ENCODE peak calls at places on chromosomes 12 and 14, in nine cellular contexts. H is germinal center; A is T-helper 2 cell; I is PC-9; M is neural crest cell; K is mucosa of gallbladder; T is stimulated activated CD8-positive, alpha-beta memory T cell treated with anti-CD3 and anti-CD28 coated beads, Interleukin-12 subunit alpha, Interleukin-12 subunit beta, amount 100 ng/mL, for 1 hour; V is islet precursor cell; C is cardiac fibroblast. Y is an unnamed sample.

GRCh38 chr14:24910408-24910986 is 139.4 kb downstream of the STXBP6 start:
- DNase-seq in H (no peak), A (no peak), I (no peak), M (no peak), K (no peak), T (no peak), V (no peak), C (no peak), Y (no peak)

GRCh38 chr14:105364100-105364708 is 34.1 kb upstream of the TEX22 start:
- DNase-seq in H (peak), A (no peak), I (no peak), M (no peak), K (no peak), T (no peak), V (no peak), C (peak), Y (peak)

GRCh38 chr14:76811561-76811960 is 1.1 kb downstream of the ANGEL1 start:
- DNase-seq in H (no peak), A (no peak), I (no peak), M (no peak), K (no peak), T (no peak), V (no peak), C (peak), Y (peak)

GRCh38 chr14:21069388-21070082 is 569 bp upstream of the ARHGEF40 start:
- DNase-seq in H (no peak), A (no peak), I (no peak), M (peak), K (no peak), T (no peak), V (peak), C (peak), Y (peak)

GRCh38 chr14:37056473-37056872 is 115.9 kb downstream of the SLC25A21 start:
- DNase-seq in H (no peak), A (no peak), I (no peak), M (no peak), K (no peak), T (no peak), V (no peak), C (peak), Y (no peak)

GRCh38 chr14:31712244-31713127 is 151.3 kb downstream of the NUBPL start:
- DNase-seq in H (no peak), A (no peak), I (no peak), M (no peak), K (no peak), T (no peak), V (no peak), C (no peak), Y (no peak)

GRCh38 chr12:12726543-12727093 is 9.4 kb downstream of the CDKN1B start:
- DNase-seq in H (no peak), A (no peak), I (peak), M (no peak), K (no peak), T (no peak), V (no peak), C (peak), Y (peak)

GRCh38 chr14:86357866-86358265 is 827.9 kb downstream of the FLRT2 start:
- DNase-seq in H (no peak), A (no peak), I (no peak), M (no peak), K (no peak), T (no peak), V (no peak), C (no peak), Y (no peak)

GRCh38 chr12:47088021-47088944 is 8.5 kb upstream of the AMIGO2 start:
- DNase-seq in H (no peak), A (no peak), I (no peak), M (no peak), K (no peak), T (no peak), V (peak), C (peak), Y (no peak)

GRCh38 chr12:19869413-19869812 is 430.1 kb downstream of the AEBP2 start:
- DNase-seq in H (no peak), A (no peak), I (no peak), M (no peak), K (no peak), T (no peak), V (no peak), C (peak), Y (no peak)

GRCh38 chr12:95608252-95609033 is 57.2 kb upstream of the USP44 start:
- DNase-seq in H (no peak), A (no peak), I (peak), M (no peak), K (no peak), T (no peak), V (no peak), C (peak), Y (no peak)

GRCh38 chr14:98262566-98262965 is 1009.4 kb downstream of the BCL11B start:
- DNase-seq in H (no peak), A (no peak), I (no peak), M (no peak), K (no peak), T (no peak), V (no peak), C (no peak), Y (no peak)

GRCh38 chr14:103816991-103817390 is 30.4 kb downstream of the PPP1R13B start:
- DNase-seq in H (no peak), A (no peak), I (no peak), M (no peak), K (no peak), T (no peak), V (no peak), C (no peak), Y (no peak)

GRCh38 chr14:94989946-94990345 is 167.4 kb downstream of the DICER1 start:
- DNase-seq in H (no peak), A (no peak), I (no peak), M (no peak), K (no peak), T (no peak), V (no peak), C (no peak), Y (no peak)

GRCh38 chr12:121816925-121817647 is 13.3 kb downstream of the SETD1B start:
- DNase-seq in H (no peak), A (no peak), I (no peak), M (no peak), K (no peak), T (no peak), V (no peak), C (no peak), Y (no peak)

GRCh38 chr12:52356031-52356761 is 11.1 kb downstream of the KRT85 start:
- DNase-seq in H (no peak), A (no peak), I (no peak), M (no peak), K (no peak), T (no peak), V (peak), C (no peak), Y (no peak)

GRCh38 chr12:91989143-91989542 is 156.5 kb downstream of the BTG1 start:
- DNase-seq in H (no peak), A (no peak), I (no peak), M (no peak), K (no peak), T (no peak), V (no peak), C (no peak), Y (no peak)

GRCh38 chr14:89927466-89927865 is 27.1 kb downstream of the EFCAB11 start:
- DNase-seq in H (no peak), A (no peak), I (no peak), M (no peak), K (no peak), T (no peak), V (no peak), C (peak), Y (no peak)

GRCh38 chr14:66790101-66790500 is 282.2 kb downstream of the GPHN start:
- DNase-seq in H (no peak), A (no peak), I (no peak), M (no peak), K (no peak), T (no peak), V (no peak), C (no peak), Y (no peak)

GRCh38 chr14:55556929-55557623 is 22.9 kb upstream of the KTN1 start:
- DNase-seq in H (no peak), A (no peak), I (peak), M (no peak), K (peak), T (no peak), V (peak), C (peak), Y (peak)

GRCh38 chr14:74733241-74733640 is 20.3 kb downstream of the FCF1 start:
- DNase-seq in H (no peak), A (no peak), I (no peak), M (no peak), K (no peak), T (no peak), V (no peak), C (no peak), Y (no peak)

GRCh38 chr12:106815741-106816140 is 41.3 kb downstream of the RIC8B start:
- DNase-seq in H (no peak), A (no peak), I (no peak), M (no peak), K (no peak), T (no peak), V (no peak), C (no peak), Y (no peak)

GRCh38 chr14:51513933-51514332 is 137.8 kb upstream of the FRMD6 start:
- DNase-seq in H (no peak), A (no peak), I (no peak), M (no peak), K (no peak), T (no peak), V (no peak), C (no peak), Y (no peak)

GRCh38 chr14:106185837-106186233 is 659.5 kb downstream of the TMEM121 start:
- DNase-seq in H (peak), A (peak), I (no peak), M (no peak), K (peak), T (peak), V (no peak), C (no peak), Y (no peak)

GRCh38 chr14:105216490-105217247 is 31.7 kb upstream of the BTBD6 start:
- DNase-seq in H (no peak), A (no peak), I (no peak), M (no peak), K (no peak), T (no peak), V (no peak), C (no peak), Y (no peak)

GRCh38 chr12:128817115-128818015 is 6.4 kb downstream of the SLC15A4 start:
- DNase-seq in H (no peak), A (no peak), I (no peak), M (no peak), K (peak), T (no peak), V (peak), C (peak), Y (no peak)

GRCh38 chr12:63304844-63305243 is 153.8 kb upstream of the AVPR1A start:
- DNase-seq in H (no peak), A (no peak), I (no peak), M (no peak), K (no peak), T (no peak), V (no peak), C (no peak), Y (peak)

GRCh38 chr12:131004166-131004565 is 50.5 kb downstream of the ADGRD1 start:
- DNase-seq in H (no peak), A (no peak), I (no peak), M (no peak), K (no peak), T (no peak), V (no peak), C (no peak), Y (no peak)